ENCODE peak calls at places on chromosomes 5 and 9, in eight cellular contexts. One of them, this sample, is unnamed.

GRCh38 chr9:109641079-109641659 is 138.8 kb upstream of the PALM2AKAP2 start:
- DNase-seq in GM20000: no peak
- DNase-seq in NCI-H1092 treated with DMSO at 0.1 percent for 48 hours: no peak
- DNase-seq in GM18507: no peak
- DNase-seq in foreskin fibroblast: no peak
- DNase-seq in activated effector memory CD4-positive, alpha-beta T cell treated with Interleukin-2 at 50 U/mL for 16 hours: no peak
- DNase-seq in fibroblast of pulmonary artery: no peak
- DNase-seq in fibroblast of mammary gland: no peak
- DNase-seq in this sample: no peak

GRCh38 chr9:37906312-37907239 is 2.6 kb upstream of the SLC25A51 start:
- DNase-seq in GM20000: no peak
- DNase-seq in NCI-H1092 treated with DMSO at 0.1 percent for 48 hours: no peak
- DNase-seq in GM18507: no peak
- DNase-seq in foreskin fibroblast: no peak
- DNase-seq in activated effector memory CD4-positive, alpha-beta T cell treated with Interleukin-2 at 50 U/mL for 16 hours: no peak
- DNase-seq in fibroblast of pulmonary artery: no peak
- DNase-seq in fibroblast of mammary gland: no peak
- DNase-seq in this sample: no peak

GRCh38 chr5:137022043-137022442 is 477.1 kb downstream of the SPOCK1 start:
- DNase-seq in GM20000: no peak
- DNase-seq in NCI-H1092 treated with DMSO at 0.1 percent for 48 hours: no peak
- DNase-seq in GM18507: no peak
- DNase-seq in foreskin fibroblast: no peak
- DNase-seq in activated effector memory CD4-positive, alpha-beta T cell treated with Interleukin-2 at 50 U/mL for 16 hours: no peak
- DNase-seq in fibroblast of pulmonary artery: peak; percentile 26
- DNase-seq in fibroblast of mammary gland: peak; percentile 21
- DNase-seq in this sample: peak; percentile 82

GRCh38 chr9:81787747-81788632 is 98.6 kb upstream of the TLE1 start:
- DNase-seq in GM20000: no peak
- DNase-seq in NCI-H1092 treated with DMSO at 0.1 percent for 48 hours: no peak
- DNase-seq in GM18507: no peak
- DNase-seq in foreskin fibroblast: peak; percentile 76
- DNase-seq in activated effector memory CD4-positive, alpha-beta T cell treated with Interleukin-2 at 50 U/mL for 16 hours: no peak
- DNase-seq in fibroblast of pulmonary artery: peak; percentile 97
- DNase-seq in fibroblast of mammary gland: peak; percentile 93
- DNase-seq in this sample: no peak

GRCh38 chr5:167827766-167828165 is 463.7 kb upstream of the WWC1 start:
- DNase-seq in GM20000: no peak
- DNase-seq in NCI-H1092 treated with DMSO at 0.1 percent for 48 hours: no peak
- DNase-seq in GM18507: no peak
- DNase-seq in foreskin fibroblast: no peak
- DNase-seq in activated effector memory CD4-positive, alpha-beta T cell treated with Interleukin-2 at 50 U/mL for 16 hours: no peak
- DNase-seq in fibroblast of pulmonary artery: no peak
- DNase-seq in fibroblast of mammary gland: no peak
- DNase-seq in this sample: no peak

GRCh38 chr5:107618233-107618632 is 52.5 kb downstream of the EFNA5 start:
- DNase-seq in GM20000: no peak
- DNase-seq in NCI-H1092 treated with DMSO at 0.1 percent for 48 hours: no peak
- DNase-seq in GM18507: no peak
- DNase-seq in foreskin fibroblast: no peak
- DNase-seq in activated effector memory CD4-positive, alpha-beta T cell treated with Interleukin-2 at 50 U/mL for 16 hours: no peak
- DNase-seq in fibroblast of pulmonary artery: peak; percentile 20
- DNase-seq in fibroblast of mammary gland: no peak
- DNase-seq in this sample: no peak

GRCh38 chr5:30040483-30041116 is 1152.9 kb upstream of the CDH6 start:
- DNase-seq in GM20000: peak; percentile 23
- DNase-seq in NCI-H1092 treated with DMSO at 0.1 percent for 48 hours: peak; percentile 67
- DNase-seq in GM18507: no peak
- DNase-seq in foreskin fibroblast: no peak
- DNase-seq in activated effector memory CD4-positive, alpha-beta T cell treated with Interleukin-2 at 50 U/mL for 16 hours: no peak
- DNase-seq in fibroblast of pulmonary artery: peak; percentile 77
- DNase-seq in fibroblast of mammary gland: peak; percentile 23
- DNase-seq in this sample: peak; percentile 67

GRCh38 chr9:84874583-84874982 is 205.1 kb downstream of the NTRK2 start:
- DNase-seq in GM20000: no peak
- DNase-seq in NCI-H1092 treated with DMSO at 0.1 percent for 48 hours: no peak
- DNase-seq in GM18507: no peak
- DNase-seq in foreskin fibroblast: no peak
- DNase-seq in activated effector memory CD4-positive, alpha-beta T cell treated with Interleukin-2 at 50 U/mL for 16 hours: no peak
- DNase-seq in fibroblast of pulmonary artery: peak; percentile 44
- DNase-seq in fibroblast of mammary gland: no peak
- DNase-seq in this sample: no peak

GRCh38 chr5:112848116-112848811 is 12.8 kb upstream of the SRP19 start:
- DNase-seq in GM20000: peak; percentile 52
- DNase-seq in NCI-H1092 treated with DMSO at 0.1 percent for 48 hours: peak; percentile 49
- DNase-seq in GM18507: no peak
- DNase-seq in foreskin fibroblast: peak; percentile 63
- DNase-seq in activated effector memory CD4-positive, alpha-beta T cell treated with Interleukin-2 at 50 U/mL for 16 hours: no peak
- DNase-seq in fibroblast of pulmonary artery: peak; percentile 80
- DNase-seq in fibroblast of mammary gland: peak; percentile 79
- DNase-seq in this sample: peak; percentile 64

GRCh38 chr9:128845186-128845931 is 15.8 kb upstream of the SPOUT1 start:
- DNase-seq in GM20000: peak; percentile 3
- DNase-seq in NCI-H1092 treated with DMSO at 0.1 percent for 48 hours: no peak
- DNase-seq in GM18507: no peak
- DNase-seq in foreskin fibroblast: no peak
- DNase-seq in activated effector memory CD4-positive, alpha-beta T cell treated with Interleukin-2 at 50 U/mL for 16 hours: no peak
- DNase-seq in fibroblast of pulmonary artery: no peak
- DNase-seq in fibroblast of mammary gland: no peak
- DNase-seq in this sample: no peak

GRCh38 chr9:105405514-105406131 is 42.2 kb upstream of the FSD1L start:
- DNase-seq in GM20000: peak; percentile 25
- DNase-seq in NCI-H1092 treated with DMSO at 0.1 percent for 48 hours: no peak
- DNase-seq in GM18507: peak; percentile 29
- DNase-seq in foreskin fibroblast: peak; percentile 35
- DNase-seq in activated effector memory CD4-positive, alpha-beta T cell treated with Interleukin-2 at 50 U/mL for 16 hours: peak; percentile 34
- DNase-seq in fibroblast of pulmonary artery: no peak
- DNase-seq in fibroblast of mammary gland: no peak
- DNase-seq in this sample: no peak

GRCh38 chr5:10635861-10636350 is 72.0 kb downstream of the ANKRD33B start:
- DNase-seq in GM20000: peak; percentile 44
- DNase-seq in NCI-H1092 treated with DMSO at 0.1 percent for 48 hours: no peak
- DNase-seq in GM18507: no peak
- DNase-seq in foreskin fibroblast: no peak
- DNase-seq in activated effector memory CD4-positive, alpha-beta T cell treated with Interleukin-2 at 50 U/mL for 16 hours: no peak
- DNase-seq in fibroblast of pulmonary artery: no peak
- DNase-seq in fibroblast of mammary gland: no peak
- DNase-seq in this sample: no peak

GRCh38 chr9:127979333-127980055 is 1.3 kb downstream of the EEIG1 start:
- DNase-seq in GM20000: peak; percentile 76
- DNase-seq in NCI-H1092 treated with DMSO at 0.1 percent for 48 hours: peak; percentile 21
- DNase-seq in GM18507: no peak
- DNase-seq in foreskin fibroblast: no peak
- DNase-seq in activated effector memory CD4-positive, alpha-beta T cell treated with Interleukin-2 at 50 U/mL for 16 hours: no peak
- DNase-seq in fibroblast of pulmonary artery: peak; percentile 54
- DNase-seq in fibroblast of mammary gland: peak; percentile 45
- DNase-seq in this sample: peak; percentile 62

GRCh38 chr9:90870646-90871326 is 69.2 kb downstream of the SYK start:
- DNase-seq in GM20000: peak; percentile 51
- DNase-seq in NCI-H1092 treated with DMSO at 0.1 percent for 48 hours: peak; percentile 80
- DNase-seq in GM18507: no peak
- DNase-seq in foreskin fibroblast: peak; percentile 16
- DNase-seq in activated effector memory CD4-positive, alpha-beta T cell treated with Interleukin-2 at 50 U/mL for 16 hours: no peak
- DNase-seq in fibroblast of pulmonary artery: peak; percentile 64
- DNase-seq in fibroblast of mammary gland: peak; percentile 56
- DNase-seq in this sample: peak; percentile 71

GRCh38 chr5:156526081-156527017 is 199.4 kb downstream of the SGCD start:
- DNase-seq in GM20000: no peak
- DNase-seq in NCI-H1092 treated with DMSO at 0.1 percent for 48 hours: no peak
- DNase-seq in GM18507: no peak
- DNase-seq in foreskin fibroblast: no peak
- DNase-seq in activated effector memory CD4-positive, alpha-beta T cell treated with Interleukin-2 at 50 U/mL for 16 hours: no peak
- DNase-seq in fibroblast of pulmonary artery: no peak
- DNase-seq in fibroblast of mammary gland: no peak
- DNase-seq in this sample: no peak

GRCh38 chr5:68419637-68420452 is 204.3 kb downstream of the PIK3R1 start:
- DNase-seq in GM20000: no peak
- DNase-seq in NCI-H1092 treated with DMSO at 0.1 percent for 48 hours: no peak
- DNase-seq in GM18507: no peak
- DNase-seq in foreskin fibroblast: peak; percentile 80
- DNase-seq in activated effector memory CD4-positive, alpha-beta T cell treated with Interleukin-2 at 50 U/mL for 16 hours: no peak
- DNase-seq in fibroblast of pulmonary artery: peak; percentile 43
- DNase-seq in fibroblast of mammary gland: peak; percentile 88
- DNase-seq in this sample: no peak

GRCh38 chr9:98479967-98480847 is 224.8 kb upstream of the TBC1D2 start:
- DNase-seq in GM20000: no peak
- DNase-seq in NCI-H1092 treated with DMSO at 0.1 percent for 48 hours: no peak
- DNase-seq in GM18507: no peak
- DNase-seq in foreskin fibroblast: no peak
- DNase-seq in activated effector memory CD4-positive, alpha-beta T cell treated with Interleukin-2 at 50 U/mL for 16 hours: no peak
- DNase-seq in fibroblast of pulmonary artery: no peak
- DNase-seq in fibroblast of mammary gland: peak; percentile 32
- DNase-seq in this sample: no peak

GRCh38 chr5:171421331-171422262 is 2.1 kb downstream of the FGF18 start:
- DNase-seq in GM20000: no peak
- DNase-seq in NCI-H1092 treated with DMSO at 0.1 percent for 48 hours: peak; percentile 14
- DNase-seq in GM18507: no peak
- DNase-seq in foreskin fibroblast: no peak
- DNase-seq in activated effector memory CD4-positive, alpha-beta T cell treated with Interleukin-2 at 50 U/mL for 16 hours: no peak
- DNase-seq in fibroblast of pulmonary artery: no peak
- DNase-seq in fibroblast of mammary gland: no peak
- DNase-seq in this sample: no peak

GRCh38 chr9:134940236-134941208 is 22.8 kb upstream of the FCN1 start:
- DNase-seq in GM20000: no peak
- DNase-seq in NCI-H1092 treated with DMSO at 0.1 percent for 48 hours: no peak
- DNase-seq in GM18507: no peak
- DNase-seq in foreskin fibroblast: no peak
- DNase-seq in activated effector memory CD4-positive, alpha-beta T cell treated with Interleukin-2 at 50 U/mL for 16 hours: no peak
- DNase-seq in fibroblast of pulmonary artery: no peak
- DNase-seq in fibroblast of mammary gland: no peak
- DNase-seq in this sample: no peak

GRCh38 chr5:141567513-141568117 is 51.2 kb downstream of the DIAPH1 start:
- DNase-seq in GM20000: no peak
- DNase-seq in NCI-H1092 treated with DMSO at 0.1 percent for 48 hours: no peak
- DNase-seq in GM18507: no peak
- DNase-seq in foreskin fibroblast: no peak
- DNase-seq in activated effector memory CD4-positive, alpha-beta T cell treated with Interleukin-2 at 50 U/mL for 16 hours: no peak
- DNase-seq in fibroblast of pulmonary artery: peak; percentile 39
- DNase-seq in fibroblast of mammary gland: peak; percentile 22
- DNase-seq in this sample: peak; percentile 49

GRCh38 chr9:95642189-95642588 is 125.4 kb upstream of the PTCH1 start:
- DNase-seq in GM20000: no peak
- DNase-seq in NCI-H1092 treated with DMSO at 0.1 percent for 48 hours: no peak
- DNase-seq in GM18507: no peak
- DNase-seq in foreskin fibroblast: no peak
- DNase-seq in activated effector memory CD4-positive, alpha-beta T cell treated with Interleukin-2 at 50 U/mL for 16 hours: no peak
- DNase-seq in fibroblast of pulmonary artery: no peak
- DNase-seq in fibroblast of mammary gland: no peak
- DNase-seq in this sample: no peak

GRCh38 chr9:38298503-38298902 is 94.0 kb upstream of the ALDH1B1 start:
- DNase-seq in GM20000: no peak
- DNase-seq in NCI-H1092 treated with DMSO at 0.1 percent for 48 hours: no peak
- DNase-seq in GM18507: no peak
- DNase-seq in foreskin fibroblast: no peak
- DNase-seq in activated effector memory CD4-positive, alpha-beta T cell treated with Interleukin-2 at 50 U/mL for 16 hours: no peak
- DNase-seq in fibroblast of pulmonary artery: no peak
- DNase-seq in fibroblast of mammary gland: no peak
- DNase-seq in this sample: no peak